ENCODE peak calls at places on chromosomes 5 and 9, in four cellular contexts. O, I, X and Z are unnamed samples. For H3K4me1, the result is how much of the 10 kb centered on the place peaks cover.

GRCh38 chr9:126962336-126962735 is 47.8 kb downstream of the RALGPS1 start:
- DNase-seq in X (no peak), I (no peak), O (no peak), Z (no peak)

GRCh38 chr9:6845881-6846280 is 88.1 kb downstream of the KDM4C start:
- DNase-seq in O (no peak), I (no peak), X (peak), Z (no peak)

GRCh38 chr5:123035950-123036390 is 555 bp downstream of the PPIC start:
- DNase-seq in O (no peak), X (peak), I (peak), Z (peak)

GRCh38 chr5:132310141-132310834 is 16.1 kb downstream of the SLC22A4 start:
- DNase-seq in O (no peak), I (no peak), X (peak), Z (no peak)

GRCh38 chr5:120994112-120994511 is 530.0 kb downstream of the PRR16 start:
- DNase-seq in I (no peak), O (no peak), X (no peak), Z (no peak)

GRCh38 chr5:29262683-29263082 is 1930.8 kb upstream of the CDH6 start:
- DNase-seq in O (no peak), I (no peak), X (no peak), Z (no peak)

GRCh38 chr5:94240616-94241287 is 377.7 kb downstream of the KIAA0825 start:
- DNase-seq in I (no peak), O (no peak), X (no peak), Z (no peak)

GRCh38 chr5:83031391-83031790 is 45.8 kb downstream of the TMEM167A start:
- DNase-seq in X (no peak), I (no peak), O (no peak), Z (no peak)

GRCh38 chr5:9653061-9653460 is 22.9 kb upstream of the TAS2R1 start:
- DNase-seq in X (no peak), O (no peak), I (no peak), Z (no peak)

GRCh38 chr9:100011062-100011681 is 87.6 kb downstream of the ERP44 start:
- DNase-seq in X (peak), I (peak), O (peak), Z (no peak)

GRCh38 chr5:141876628-141877477 is 1.4 kb downstream of the PCDH1 start:
- DNase-seq in I (peak), O (no peak), X (peak), Z (peak)

GRCh38 chr5:141875795-141876627 is 2.2 kb downstream of the PCDH1 start:
- DNase-seq in X (peak), I (peak), O (no peak), Z (peak)

GRCh38 chr5:141873933-141874261 is 4.3 kb downstream of the PCDH1 start:
- DNase-seq in O (no peak), I (no peak), X (no peak), Z (no peak)

GRCh38 chr5:141874262-141874964 is 3.8 kb downstream of the PCDH1 start:
- DNase-seq in X (peak), I (peak), O (no peak), Z (peak)

DNA sequence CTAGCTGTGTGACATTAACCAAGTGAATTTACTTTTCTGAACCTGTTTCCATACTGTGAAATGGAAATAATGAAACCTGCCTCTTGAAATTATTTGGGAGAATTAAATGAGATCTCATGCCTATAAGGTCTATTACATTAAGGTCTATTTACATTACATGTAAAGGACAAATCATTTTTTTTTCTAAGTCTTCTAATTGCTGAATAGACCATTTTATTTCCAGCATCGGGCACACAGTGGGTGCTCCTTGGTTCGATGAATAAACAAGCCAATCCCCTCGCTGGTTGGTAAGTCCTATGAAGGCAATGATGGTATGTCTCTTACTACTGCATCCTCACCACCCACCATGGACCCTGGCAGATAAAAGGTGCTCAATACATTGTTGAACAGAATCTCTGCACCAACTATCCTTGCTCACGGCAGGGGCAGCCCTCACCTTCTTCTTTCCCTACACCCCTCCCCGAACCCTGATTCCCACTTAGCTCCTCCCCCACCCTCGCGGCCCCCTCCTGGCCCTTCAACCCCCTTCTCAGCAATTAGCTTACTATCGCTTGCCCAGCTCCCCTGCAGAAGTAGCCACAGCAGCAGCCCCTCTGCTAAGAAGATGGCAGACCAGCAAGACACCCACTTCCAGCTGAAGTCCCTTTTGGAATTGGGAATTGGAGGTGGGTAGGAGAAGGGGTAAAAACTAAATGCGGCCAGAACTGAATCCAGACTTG is 3.0 kb downstream of the PCDH1 start:
- DNase-seq in X (peak), O (no peak), I (peak), Z (no peak)
- H3K4me1 ChIP-seq in X (under half), O (under half), I (under half), Z (under half)

GRCh38 chr9:93852728-93853127 is 102.4 kb downstream of the BARX1 start:
- DNase-seq in X (no peak), O (no peak), I (no peak), Z (no peak)
- H3K4me1 ChIP-seq in X (under half), O (under half), I (under half), Z (under half)

DNA sequence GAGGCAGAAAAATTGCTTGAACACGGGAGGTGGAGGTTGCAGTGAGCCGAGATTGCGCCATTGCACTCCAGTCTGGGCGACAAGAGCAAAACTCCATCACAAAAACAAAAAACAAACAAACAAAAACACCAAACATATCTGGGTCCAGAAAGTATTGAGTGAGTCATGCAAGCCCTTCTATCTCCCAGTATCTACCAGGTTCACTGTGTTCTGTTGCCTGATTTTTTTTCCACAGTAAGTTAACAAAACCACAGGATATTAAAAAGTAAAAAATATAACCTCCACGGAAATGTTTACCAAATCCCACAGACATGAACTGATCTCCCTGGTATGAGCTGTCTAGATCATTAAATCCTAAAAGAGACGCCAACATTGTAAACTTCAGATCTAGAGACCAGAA is 94.4 kb downstream of the ANKH start:
- DNase-seq in I (no peak), X (no peak), O (no peak), Z (no peak)
- H3K4me1 ChIP-seq in I (under half), X (under half), O (under half), Z (under half)

DNA sequence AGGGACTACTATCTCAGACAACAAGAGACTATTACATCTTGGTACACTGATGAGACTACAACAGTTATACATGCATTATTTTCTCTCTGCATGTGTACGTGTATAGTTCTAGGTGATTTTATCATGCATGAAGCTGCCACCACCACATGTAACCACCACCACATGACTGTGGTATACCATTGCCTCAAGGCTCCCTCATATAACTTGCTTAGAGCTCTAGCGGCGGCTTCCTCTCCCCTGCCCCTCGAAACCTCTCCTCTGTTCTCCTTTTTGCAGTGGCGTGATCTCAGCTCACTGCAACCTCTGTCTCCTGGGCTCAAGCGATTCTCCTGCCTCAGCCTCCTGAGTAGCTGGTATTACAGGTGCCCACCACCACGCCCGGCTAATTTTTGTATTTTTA is 162.3 kb downstream of the AOPEP start:
- DNase-seq in I (no peak), X (no peak), O (no peak), Z (no peak)
- H3K4me1 ChIP-seq in I (under half), X (under half), O (under half), Z (under half)

GRCh38 chr9:95058121-95058785 is 259.3 kb downstream of the FANCC start:
- DNase-seq in X (no peak), O (no peak), I (no peak), Z (no peak)

GRCh38 chr9:95057121-95057520 is 260.4 kb downstream of the FANCC start:
- DNase-seq in X (peak), O (no peak), I (no peak), Z (no peak)

GRCh38 chr9:95055337-95055850 is 262.1 kb downstream of the FANCC start:
- DNase-seq in I (no peak), X (peak), O (no peak), Z (no peak)

GRCh38 chr9:95053611-95054440 is 263.7 kb downstream of the FANCC start:
- DNase-seq in I (no peak), O (no peak), X (no peak), Z (no peak)

GRCh38 chr9:95055851-95056551 is 261.5 kb downstream of the FANCC start:
- DNase-seq in O (no peak), I (no peak), X (peak), Z (no peak)
- H3K4me1 ChIP-seq in O (under half), I (under half), X (under half), Z (half or more)

DNA sequence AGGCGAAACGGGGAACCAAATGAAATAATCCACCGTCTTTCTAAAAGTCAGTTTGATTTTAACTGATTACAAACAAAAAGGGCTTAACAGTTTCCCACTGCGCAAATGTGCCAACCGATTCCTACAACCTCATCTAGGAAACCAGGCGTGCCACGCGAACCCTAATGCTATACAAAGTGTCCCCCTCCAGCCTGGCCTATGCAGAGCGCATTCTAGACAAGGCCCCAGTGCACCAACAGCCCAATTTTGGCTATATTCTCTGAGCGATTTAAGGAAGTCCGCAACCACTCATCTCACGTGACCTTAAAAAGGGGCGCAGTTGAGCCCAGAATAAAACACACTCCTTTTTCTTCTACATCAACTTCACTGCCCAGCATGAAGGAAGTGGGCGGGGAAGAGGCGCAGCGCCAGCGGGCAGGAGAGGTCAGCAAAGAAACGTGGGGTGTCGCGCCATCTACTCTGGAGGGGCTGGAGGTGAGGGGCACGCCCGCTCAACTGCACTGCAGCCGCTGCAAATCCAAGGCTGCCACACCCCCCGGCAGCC is 779 bp downstream of the FAM13B start:
- DNase-seq in O (no peak), I (peak), X (peak), Z (no peak)
- H3K4me1 ChIP-seq in O (half or more), I (under half), X (under half), Z (under half)

GRCh38 chr5:95923918-95924559 is 37.6 kb downstream of the ELL2 start:
- DNase-seq in X (no peak), O (no peak), I (no peak), Z (no peak)
- H3K4me1 ChIP-seq in X (under half), O (under half), I (under half), Z (under half)

GRCh38 chr5:143001764-143002351 is 231.7 kb downstream of the ARHGAP26 start:
- DNase-seq in I (no peak), O (no peak), X (no peak), Z (no peak)

GRCh38 chr5:143003328-143003636 is 233.1 kb downstream of the ARHGAP26 start:
- DNase-seq in X (no peak), I (no peak), O (no peak), Z (no peak)

GRCh38 chr5:143006511-143006910 is 236.3 kb downstream of the ARHGAP26 start:
- DNase-seq in O (no peak), X (no peak), I (no peak), Z (no peak)

GRCh38 chr5:143002459-143003327 is 232.5 kb downstream of the ARHGAP26 start:
- DNase-seq in X (peak), O (peak), I (no peak), Z (no peak)

GRCh38 chr5:143004361-143004802 is 234.2 kb downstream of the ARHGAP26 start:
- DNase-seq in O (no peak), X (no peak), I (no peak), Z (no peak)
- H3K4me1 ChIP-seq in O (half or more), X (under half), I (under half), Z (under half)

DNA sequence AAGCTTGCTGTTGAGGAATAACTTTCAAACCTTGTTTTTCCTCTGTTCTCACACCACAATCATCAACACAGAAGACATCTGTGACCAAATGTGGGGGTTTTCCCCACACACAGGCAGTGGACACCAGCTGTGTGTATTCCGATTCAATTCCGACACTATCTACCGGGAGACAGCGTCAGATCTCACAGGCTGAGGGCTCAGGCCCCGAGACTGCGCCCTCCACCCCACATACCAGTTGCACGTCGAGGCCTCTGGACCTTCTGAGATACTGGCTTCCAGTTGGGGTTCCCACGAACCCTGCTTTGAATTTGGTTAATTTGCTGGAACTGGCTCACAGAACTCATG is 41.3 kb downstream of the STK10 start:
- DNase-seq in X (no peak), I (no peak), O (no peak), Z (no peak)
- H3K4me1 ChIP-seq in X (under half), I (half or more), O (half or more), Z (under half)